ENCODE peak calls at places on chromosomes 1 and 21, in eight cellular contexts. X is right lobe of liver, M is K562, E is body of pancreas, G is A549, T is transverse colon, C is heart left ventricle, B is ovary. Y is an unnamed sample.

GRCh38 chr1:204725821-204726448 is 40.4 kb upstream of the LRRN2 start:
- DNase-seq in X (no peak), M (no peak), E (no peak), G (no peak), T (no peak), C (no peak), B (no peak), Y (no peak)

GRCh38 chr1:22080184-22080583 is 27.7 kb downstream of the CDC42 start:
- DNase-seq in X (no peak), M (no peak), E (no peak), G (no peak), T (no peak), C (no peak), B (no peak), Y (no peak)

GRCh38 chr1:116556289-116557006 is 14.4 kb downstream of the CD58 start:
- DNase-seq in X (no peak), M (peak), E (no peak), G (no peak), T (peak), C (peak), B (no peak), Y (peak)

GRCh38 chr1:115807723-115808122 is 33.2 kb downstream of the NHLH2 start:
- DNase-seq in X (no peak), M (peak), E (peak), G (peak), T (peak), C (peak), B (no peak), Y (peak)

GRCh38 chr1:230938924-230939368 is 39.7 kb downstream of the TTC13 start:
- DNase-seq in X (no peak), M (no peak), E (no peak), G (no peak), T (no peak), C (no peak), B (no peak), Y (no peak)

GRCh38 chr1:232529747-232530146 is 100.2 kb downstream of the SIPA1L2 start:
- DNase-seq in X (no peak), M (no peak), E (no peak), G (no peak), T (no peak), C (no peak), B (no peak), Y (no peak)

GRCh38 chr1:31354266-31354665 is 18.6 kb downstream of the FABP3 start:
- DNase-seq in X (no peak), M (no peak), E (no peak), G (no peak), T (no peak), C (no peak), B (no peak), Y (no peak)

GRCh38 chr1:118821801-118822200 is 166.3 kb downstream of the TBX15 start:
- DNase-seq in X (no peak), M (no peak), E (no peak), G (no peak), T (no peak), C (no peak), B (no peak), Y (no peak)

GRCh38 chr1:215474940-215475339 is 92.2 kb upstream of the KCTD3 start:
- DNase-seq in X (no peak), M (no peak), E (no peak), G (no peak), T (no peak), C (no peak), B (no peak), Y (no peak)

GRCh38 chr1:43205671-43206070 is 33.5 kb downstream of the CFAP57 start:
- DNase-seq in X (no peak), M (no peak), E (no peak), G (no peak), T (no peak), C (no peak), B (no peak), Y (no peak)

GRCh38 chr1:81329061-81329460 is 471.7 kb upstream of the ADGRL2 start:
- DNase-seq in X (no peak), M (no peak), E (no peak), G (no peak), T (no peak), C (no peak), B (no peak), Y (no peak)

GRCh38 chr1:171251042-171251740 is 2.9 kb downstream of the FMO1 start:
- DNase-seq in X (peak), M (no peak), E (no peak), G (no peak), T (peak), C (no peak), B (peak), Y (no peak)

GRCh38 chr1:43545321-43545685 is 14.6 kb downstream of the PTPRF start:
- DNase-seq in X (peak), M (no peak), E (no peak), G (no peak), T (no peak), C (no peak), B (no peak), Y (no peak)

GRCh38 chr1:1164361-1164700 is 9.3 kb upstream of the TTLL10 start:
- DNase-seq in X (no peak), M (no peak), E (no peak), G (no peak), T (no peak), C (no peak), B (no peak), Y (no peak)

GRCh38 chr1:12372180-12372579 is 142.3 kb downstream of the VPS13D start:
- DNase-seq in X (no peak), M (no peak), E (no peak), G (no peak), T (no peak), C (no peak), B (no peak), Y (no peak)

GRCh38 chr1:218779341-218779831 is 394.3 kb upstream of the LYPLAL1 start:
- DNase-seq in X (no peak), M (no peak), E (no peak), G (no peak), T (no peak), C (no peak), B (no peak), Y (no peak)

GRCh38 chr1:186302378-186302920 is 72.6 kb downstream of the TPR start:
- DNase-seq in X (no peak), M (no peak), E (no peak), G (no peak), T (no peak), C (no peak), B (no peak), Y (no peak)

GRCh38 chr1:6106321-6106731 is 60.6 kb downstream of the KCNAB2 start:
- DNase-seq in X (no peak), M (no peak), E (no peak), G (no peak), T (no peak), C (no peak), B (no peak), Y (no peak)

GRCh38 chr1:109906160-109906838 is 4.3 kb upstream of the CSF1 start:
- DNase-seq in X (no peak), M (no peak), E (no peak), G (no peak), T (no peak), C (no peak), B (no peak), Y (no peak)

GRCh38 chr1:170623171-170623570 is 40.8 kb upstream of the PRRX1 start:
- DNase-seq in X (no peak), M (no peak), E (no peak), G (no peak), T (no peak), C (no peak), B (no peak), Y (peak)

GRCh38 chr1:15799928-15800835 is 7.3 kb downstream of the UQCRHL start:
- DNase-seq in X (peak), M (peak), E (peak), G (peak), T (peak), C (no peak), B (no peak), Y (peak)

GRCh38 chr1:30879940-30880339 is 28.6 kb downstream of the SDC3 start:
- DNase-seq in X (no peak), M (no peak), E (no peak), G (no peak), T (no peak), C (no peak), B (no peak), Y (no peak)

GRCh38 chr1:31434101-31434871 is 21.3 kb downstream of the SERINC2 start:
- DNase-seq in X (no peak), M (no peak), E (no peak), G (no peak), T (no peak), C (no peak), B (no peak), Y (no peak)

GRCh38 chr21:34974162-34974981 is 74.7 kb downstream of the RUNX1 start:
- DNase-seq in X (peak), M (no peak), E (no peak), G (no peak), T (no peak), C (no peak), B (no peak), Y (no peak)

GRCh38 chr1:93824869-93825268 is 54.1 kb downstream of the DNTTIP2 start:
- DNase-seq in X (no peak), M (no peak), E (no peak), G (no peak), T (no peak), C (no peak), B (no peak), Y (no peak)

GRCh38 chr1:163874070-163874469 is 552.3 kb downstream of the NUF2 start:
- DNase-seq in X (no peak), M (no peak), E (no peak), G (no peak), T (no peak), C (no peak), B (no peak), Y (no peak)

GRCh38 chr1:59554752-59555151 is 257.9 kb downstream of the FGGY start:
- DNase-seq in X (no peak), M (no peak), E (no peak), G (no peak), T (no peak), C (no peak), B (no peak), Y (no peak)

GRCh38 chr1:200128081-200128480 is 100.6 kb downstream of the NR5A2 start:
- DNase-seq in X (no peak), M (no peak), E (no peak), G (no peak), T (no peak), C (no peak), B (no peak), Y (no peak)

GRCh38 chr1:63454269-63454668 is 68.8 kb downstream of the ITGB3BP start:
- DNase-seq in X (no peak), M (no peak), E (no peak), G (no peak), T (no peak), C (no peak), B (no peak), Y (no peak)

GRCh38 chr1:34711936-34712688 is 42.7 kb upstream of the GJB5 start:
- DNase-seq in X (no peak), M (no peak), E (no peak), G (no peak), T (no peak), C (no peak), B (no peak), Y (no peak)

GRCh38 chr1:19815801-19816736 is 986 bp upstream of the RNF186 start:
- DNase-seq in X (peak), M (no peak), E (peak), G (no peak), T (peak), C (no peak), B (no peak), Y (no peak)

GRCh38 chr1:218616681-218617080 is 271.5 kb downstream of the TGFB2 start:
- DNase-seq in X (no peak), M (no peak), E (no peak), G (no peak), T (no peak), C (no peak), B (no peak), Y (no peak)

GRCh38 chr21:26422138-26422537 is 150.9 kb downstream of the CYYR1 start:
- DNase-seq in X (no peak), M (no peak), E (no peak), G (no peak), T (no peak), C (no peak), B (no peak), Y (no peak)

GRCh38 chr1:233700338-233700737 is 86.4 kb downstream of the KCNK1 start:
- DNase-seq in X (no peak), M (no peak), E (no peak), G (no peak), T (no peak), C (no peak), B (no peak), Y (no peak)

GRCh38 chr1:233704882-233705723 is 91.2 kb downstream of the KCNK1 start:
- DNase-seq in X (no peak), M (no peak), E (no peak), G (no peak), T (no peak), C (no peak), B (no peak), Y (no peak)

GRCh38 chr1:233707153-233707905 is 93.4 kb downstream of the KCNK1 start:
- DNase-seq in X (no peak), M (peak), E (peak), G (peak), T (no peak), C (no peak), B (no peak), Y (peak)

GRCh38 chr1:233707906-233708292 is 94.0 kb downstream of the KCNK1 start:
- DNase-seq in X (no peak), M (no peak), E (no peak), G (no peak), T (no peak), C (no peak), B (no peak), Y (no peak)

GRCh38 chr1:233704125-233704881 is 90.4 kb downstream of the KCNK1 start:
- DNase-seq in X (no peak), M (no peak), E (no peak), G (no peak), T (no peak), C (no peak), B (no peak), Y (no peak)
- TF ChIP-seq POLR2A in X (no peak), M (no peak), E (no peak), G (no peak), T (no peak), C (no peak), B (no peak), Y (no peak)

GRCh38 chr1:235504494-235505222 is 406 bp upstream of the B3GALNT2 start:
- DNase-seq in X (peak), M (peak), E (peak), G (peak), T (peak), C (peak), B (peak), Y (peak)
- TF ChIP-seq POLR2A in X (peak), M (peak), E (peak), G (peak), T (peak), C (peak), B (peak), Y (peak)

DNA sequence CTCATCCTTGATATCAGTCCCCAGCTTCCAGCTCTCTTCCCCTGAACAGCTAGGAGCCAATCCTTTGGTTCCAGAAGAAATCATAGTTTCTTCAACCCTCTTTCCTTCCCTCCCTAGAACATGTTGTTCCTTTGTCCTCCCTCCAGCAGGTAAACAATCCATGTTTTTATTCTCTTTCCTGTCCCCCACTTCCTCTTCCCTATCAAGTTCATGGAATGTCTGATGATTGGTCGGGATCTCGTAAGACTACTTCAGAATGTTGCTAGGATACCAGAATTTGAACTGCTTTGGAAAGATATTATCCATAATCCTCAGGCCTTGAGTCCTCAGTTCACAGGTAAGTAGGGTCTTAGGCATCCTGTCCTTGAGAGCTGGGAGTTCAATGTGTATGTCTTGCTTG is 23.1 kb upstream of the SLC27A3 start:
- DNase-seq in X (no peak), M (no peak), E (no peak), G (no peak), T (no peak), C (no peak), B (no peak), Y (no peak)
- TF ChIP-seq POLR2A in X (no peak), M (no peak), E (no peak), G (no peak), T (no peak), C (no peak), B (no peak), Y (no peak)

GRCh38 chr1:67711150-67711849 is 26.3 kb downstream of the GADD45A start:
- DNase-seq in X (no peak), M (peak), E (no peak), G (no peak), T (no peak), C (no peak), B (no peak), Y (no peak)
- TF ChIP-seq POLR2A in X (no peak), M (no peak), E (no peak), G (no peak), T (no peak), C (no peak), B (no peak), Y (no peak)

GRCh38 chr1:227947678-227948492 is at the start of gene WNT9A:
- DNase-seq in X (peak), M (peak), E (peak), G (peak), T (peak), C (peak), B (peak), Y (peak)
- TF ChIP-seq POLR2A in X (no peak), M (no peak), E (no peak), G (peak), T (no peak), C (no peak), B (peak), Y (peak)

GRCh38 chr1:54565113-54565501 is 17.1 kb downstream of the ACOT11 start:
- DNase-seq in X (no peak), M (peak), E (no peak), G (no peak), T (peak), C (no peak), B (no peak), Y (no peak)
- TF ChIP-seq POLR2A in X (no peak), M (no peak), E (no peak), G (no peak), T (no peak), C (no peak), B (no peak), Y (no peak)

DNA sequence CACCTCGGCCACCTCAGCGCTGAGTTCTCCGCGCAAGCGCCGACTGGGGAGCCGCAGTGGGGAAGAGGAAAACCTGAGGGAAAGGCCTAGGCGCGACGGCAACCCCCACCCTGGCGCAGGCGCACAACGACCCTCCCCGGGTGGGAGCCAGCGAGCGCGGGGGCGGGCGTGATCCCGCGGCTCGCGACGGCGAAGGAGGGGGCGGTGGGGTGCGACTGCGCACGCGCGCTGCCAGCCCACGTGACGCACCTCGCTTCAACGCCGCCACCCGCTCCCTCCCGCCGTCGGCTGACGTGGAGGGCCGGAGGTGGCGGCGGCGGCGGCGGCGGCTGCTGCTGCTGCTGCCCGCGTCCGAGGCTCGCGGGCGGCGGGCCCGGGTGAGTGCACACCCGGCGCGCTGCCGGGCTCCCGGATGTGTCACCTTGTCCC is at the start of the genes PIGP and TTC3:
- DNase-seq in X (peak), M (peak), E (peak), G (peak), T (peak), C (peak), B (peak), Y (peak)
- TF ChIP-seq POLR2A in X (peak), M (peak), E (peak), G (peak), T (peak), C (peak), B (peak), Y (peak)

DNA sequence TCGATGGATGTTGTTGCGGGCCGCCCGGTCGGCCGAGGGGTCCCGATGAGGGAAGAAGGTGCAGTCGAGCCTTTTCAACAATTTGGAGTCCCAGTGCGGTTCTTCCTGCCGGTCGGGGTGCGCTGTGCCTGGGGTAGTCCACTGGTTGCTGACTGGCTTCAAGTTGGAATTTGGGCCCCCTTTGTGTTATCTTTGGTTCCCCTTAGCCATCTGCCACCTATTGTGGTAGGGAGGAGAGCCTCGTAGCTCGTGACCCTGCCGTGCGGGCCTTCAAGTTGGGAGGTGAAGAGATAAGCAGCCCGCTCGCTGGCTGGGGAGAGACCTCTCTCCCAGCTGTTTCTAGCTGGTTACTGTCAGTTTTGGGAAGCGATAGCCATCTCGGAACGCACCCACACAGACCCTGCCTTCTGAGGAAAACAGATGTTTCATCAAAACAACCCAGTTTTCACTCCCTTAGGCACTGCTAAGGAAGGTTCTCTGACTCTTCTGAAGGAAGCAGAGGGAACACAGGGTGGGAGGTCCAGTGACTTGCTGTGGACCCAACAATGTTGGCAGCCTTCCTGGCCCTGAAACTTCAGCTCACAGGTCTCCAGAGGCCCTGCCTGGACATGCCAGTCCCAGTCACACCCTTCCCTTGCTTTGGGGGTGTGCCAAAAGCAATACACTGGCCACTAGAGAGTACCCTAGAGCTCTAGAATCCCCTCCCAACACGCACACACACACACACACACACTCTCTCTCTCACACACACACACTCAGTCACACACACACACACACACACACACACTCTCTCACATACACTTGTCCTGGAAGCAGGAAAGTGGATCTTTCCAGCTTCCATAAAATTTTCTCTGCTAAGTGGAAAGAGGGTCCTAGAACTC is 1.0 kb downstream of the BTG2 start:
- DNase-seq in X (peak), M (peak), E (peak), G (peak), T (peak), C (peak), B (peak), Y (no peak)
- TF ChIP-seq POLR2A in X (no peak), M (no peak), E (peak), G (no peak), T (peak), C (peak), B (peak), Y (no peak)

GRCh38 chr1:17621691-17622090 is 82.2 kb downstream of the ARHGEF10L start:
- DNase-seq in X (no peak), M (no peak), E (no peak), G (no peak), T (no peak), C (no peak), B (no peak), Y (no peak)
- TF ChIP-seq POLR2A in X (no peak), M (no peak), E (no peak), G (no peak), T (no peak), C (no peak), B (no peak), Y (no peak)

Y was measured in H54.